ENCODE peak calls at places on chromosome 21, in four cellular contexts. T, V, K and N are unnamed samples.

GRCh38 chr21:26641062-26641461 is 68.0 kb upstream of the CYYR1 start:
- DNase-seq in T (no peak), V (no peak), K (no peak), N (no peak)

GRCh38 chr21:25831300-25831699 is 96.5 kb downstream of the GABPA start:
- DNase-seq in T (no peak), V (no peak), K (no peak), N (no peak)

GRCh38 chr21:31194510-31195293 is 149.4 kb downstream of the TIAM1 start:
- DNase-seq in T (no peak), V (no peak), K (no peak), N (no peak)

GRCh38 chr21:44414291-44415072 is 40.8 kb upstream of the LRRC3 start:
- DNase-seq in T (no peak), V (no peak), K (no peak), N (no peak)

GRCh38 chr21:21183092-21183491 is 184.9 kb downstream of the NCAM2 start:
- DNase-seq in T (no peak), V (no peak), K (no peak), N (no peak)

GRCh38 chr21:45515241-45516061 is 26.8 kb downstream of the SLC19A1 start:
- DNase-seq in T (no peak), V (no peak), K (no peak), N (no peak)

GRCh38 chr21:45909238-45909785 is 72.3 kb upstream of the COL6A1 start:
- DNase-seq in T (no peak), V (no peak), K (no peak), N (no peak)

GRCh38 chr21:45974073-45975016 is 7.2 kb upstream of the COL6A1 start:
- DNase-seq in T (no peak), V (no peak), K (peak), N (no peak)

GRCh38 chr21:45932922-45933502 is 48.6 kb upstream of the COL6A1 start:
- DNase-seq in T (no peak), V (no peak), K (no peak), N (no peak)

GRCh38 chr21:33980276-33980916 is 64.8 kb upstream of the ATP5PO start:
- DNase-seq in T (no peak), V (no peak), K (no peak), N (no peak)

GRCh38 chr21:33901421-33902288 is 13.9 kb downstream of the ATP5PO start:
- DNase-seq in T (peak), V (no peak), K (peak), N (no peak)

GRCh38 chr21:22356663-22357062 is 1358.5 kb downstream of the NCAM2 start:
- DNase-seq in T (no peak), V (no peak), K (no peak), N (no peak)

GRCh38 chr21:17757671-17758070 is 61.5 kb downstream of the C21orf91 start:
- DNase-seq in T (no peak), V (no peak), K (no peak), N (no peak)

GRCh38 chr21:29232601-29233541 is 65.9 kb upstream of the BACH1 start:
- DNase-seq in T (no peak), V (no peak), K (no peak), N (no peak)

DNA sequence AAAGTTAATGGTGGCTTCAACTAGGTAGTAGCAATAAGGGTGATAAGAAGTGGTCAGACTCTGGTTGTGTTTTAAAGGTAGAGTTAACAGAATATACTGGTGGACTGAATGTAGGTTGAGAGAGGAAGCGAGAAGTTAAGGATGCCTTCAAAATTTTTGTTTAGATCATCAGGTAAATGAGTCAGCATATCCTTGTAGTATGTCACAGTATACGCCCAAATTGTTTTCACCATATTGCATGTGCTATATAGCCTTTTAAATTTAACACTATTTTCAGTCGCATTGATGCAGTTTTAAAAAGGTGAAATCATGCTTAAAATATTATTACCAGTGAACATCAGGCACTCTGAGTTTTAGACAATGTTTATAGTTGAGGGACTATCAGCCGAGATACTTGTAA is 74.6 kb downstream of the RBM11 start:
- DNase-seq in T (no peak), V (no peak), K (no peak), N (no peak)
- TF ChIP-seq CTCF in T (no peak), V (no peak), K (no peak), N (no peak)

DNA sequence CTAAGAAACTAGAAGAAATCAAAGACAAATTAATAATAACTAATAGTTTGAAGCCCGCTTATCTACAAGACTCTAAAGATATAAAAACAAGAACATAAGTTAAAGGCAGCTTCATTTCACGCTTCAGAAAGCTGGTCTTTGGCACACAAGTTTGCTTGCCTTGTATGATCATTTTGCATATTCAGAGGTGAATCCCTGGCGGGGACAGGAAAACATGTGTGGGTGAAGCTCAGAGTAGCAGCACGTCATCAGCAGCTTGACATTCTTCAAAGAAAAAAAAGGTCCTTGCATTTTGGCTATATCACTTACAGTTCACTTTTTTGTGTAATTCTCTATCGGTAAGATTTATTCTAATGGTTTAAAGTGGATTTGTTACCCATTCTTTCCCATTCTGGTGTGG is 1911.8 kb downstream of the MRPL39 start:
- DNase-seq in T (no peak), V (no peak), K (no peak), N (no peak)
- TF ChIP-seq CTCF in T (no peak), V (no peak), K (no peak), N (no peak)

GRCh38 chr21:36385233-36385908 is at the start of gene CHAF1B:
- DNase-seq in T (peak), V (peak), K (peak), N (peak)

GRCh38 chr21:36388076-36388475 is 2.9 kb downstream of the CHAF1B start:
- DNase-seq in T (no peak), V (no peak), K (no peak), N (no peak)

GRCh38 chr21:36384885-36385232 is 333 bp upstream of the CHAF1B start:
- DNase-seq in T (no peak), V (no peak), K (no peak), N (no peak)

GRCh38 chr21:36385909-36386642 is 884 bp downstream of the CHAF1B start:
- DNase-seq in T (no peak), V (no peak), K (no peak), N (no peak)

GRCh38 chr21:36388835-36389234 is 3.6 kb downstream of the CHAF1B start:
- DNase-seq in T (no peak), V (peak), K (peak), N (no peak)
- TF ChIP-seq CTCF in T (peak), V (peak), K (no peak), N (no peak)

GRCh38 chr21:39086547-39086946 is 96.7 kb downstream of the PSMG1 start:
- DNase-seq in T (no peak), V (no peak), K (no peak), N (no peak)
- TF ChIP-seq CTCF in T (no peak), V (no peak), K (no peak), N (no peak)